ENCODE peak calls at places on chromosome 22, in eight cellular contexts. E, C, H, X, B, V, R and Y are unnamed samples.

GRCh38 chr22:36753120-36753802 is 22.7 kb downstream of the IFT27 start:
- DNase-seq in R (no peak), E (peak; percentile 59), H (no peak), C (no peak), V (no peak), B (no peak), X (no peak), Y (peak; percentile 74)

GRCh38 chr22:22907551-22908494 is 20.2 kb downstream of the IGLL5 start:
- DNase-seq in V (no peak), C (no peak), R (no peak), E (no peak), X (no peak), B (no peak), H (no peak), Y (no peak)

GRCh38 chr22:33519974-33520903 is 400.0 kb downstream of the LARGE1 start:
- DNase-seq in C (no peak), X (no peak), V (no peak), H (no peak), E (no peak), R (no peak), B (no peak), Y (no peak)

GRCh38 chr22:23832226-23833016 is 6.4 kb downstream of the DERL3 start:
- DNase-seq in H (no peak), C (no peak), X (no peak), B (peak; percentile 34), R (no peak), V (no peak), E (no peak), Y (no peak)

GRCh38 chr22:40443675-40444482 is 73.5 kb downstream of the SGSM3 start:
- DNase-seq in E (no peak), V (no peak), X (no peak), C (no peak), B (no peak), H (no peak), R (no peak), Y (no peak)

GRCh38 chr22:39292561-39293074 is 26.8 kb downstream of the RPL3 start:
- DNase-seq in C (peak; percentile 35), V (peak; percentile 92), B (peak; percentile 95), R (peak; percentile 90), X (peak; percentile 87), E (peak; percentile 56), H (peak; percentile 97), Y (peak; percentile 93)

GRCh38 chr22:39520874-39521857 is 804 bp downstream of the ATF4 start:
- DNase-seq in R (peak; percentile 86), X (peak; percentile 71), V (peak; percentile 77), C (no peak), B (peak; percentile 84), H (peak; percentile 84), E (peak; percentile 85), Y (no peak)

GRCh38 chr22:46741974-46742519 is 4.0 kb upstream of the CERK start:
- DNase-seq in E (no peak), B (no peak), H (no peak), V (no peak), R (no peak), X (no peak), C (no peak), Y (no peak)

GRCh38 chr22:38649841-38650522 is 6.2 kb downstream of the FAM227A start:
- DNase-seq in X (no peak), V (no peak), E (no peak), B (peak; percentile 1), R (no peak), H (no peak), C (no peak), Y (peak; percentile 18)

GRCh38 chr22:47132428-47132825 is 370.0 kb downstream of the TBC1D22A start:
- DNase-seq in X (no peak), V (no peak), R (no peak), H (no peak), C (no peak), B (no peak), E (no peak), Y (no peak)

GRCh38 chr22:42901790-42902508 is 44.9 kb upstream of the ARFGAP3 start:
- DNase-seq in H (no peak), V (no peak), R (no peak), C (no peak), X (no peak), E (no peak), B (no peak), Y (no peak)

GRCh38 chr22:36790648-36791047 is 14.7 kb upstream of the IFT27 start:
- DNase-seq in R (no peak), X (no peak), B (no peak), C (no peak), H (no peak), V (no peak), E (no peak), Y (no peak)

GRCh38 chr22:17431179-17431578 is 61.9 kb downstream of the CECR2 start:
- DNase-seq in H (no peak), R (no peak), E (no peak), X (peak; percentile 37), V (no peak), B (no peak), C (no peak), Y (peak; percentile 44)

GRCh38 chr22:27933186-27933983 is 14.3 kb upstream of the PITPNB start:
- DNase-seq in R (no peak), C (no peak), B (no peak), H (no peak), V (no peak), E (no peak), X (no peak), Y (no peak)

GRCh38 chr22:37368058-37368457 is 59.2 kb downstream of the ELFN2 start:
- DNase-seq in H (no peak), X (no peak), V (no peak), R (no peak), B (no peak), E (no peak), C (no peak), Y (no peak)

GRCh38 chr22:28813772-28814518 is 13.6 kb upstream of the XBP1 start:
- DNase-seq in R (peak; percentile 76), V (peak; percentile 83), H (no peak), C (no peak), B (peak; percentile 82), E (no peak), X (no peak), Y (no peak)

GRCh38 chr22:42745118-42745517 is 24.4 kb upstream of the A4GALT start:
- DNase-seq in X (peak; percentile 70), V (no peak), B (no peak), C (no peak), H (peak; percentile 47), E (peak; percentile 23), R (no peak), Y (peak; percentile 81)

GRCh38 chr22:30265851-30266444 is 703 bp downstream of the OSM start:
- DNase-seq in H (no peak), C (peak; percentile 51), R (peak; percentile 67), X (peak; percentile 33), B (peak; percentile 83), E (no peak), V (peak; percentile 68), Y (no peak)

GRCh38 chr22:30262917-30263741 is 3.5 kb downstream of the OSM start:
- DNase-seq in C (no peak), R (peak; percentile 77), B (peak; percentile 78), H (peak; percentile 70), X (peak; percentile 53), V (peak; percentile 80), E (peak; percentile 87), Y (peak; percentile 32)

GRCh38 chr22:30266445-30267381 is at the start of gene OSM:
- DNase-seq in C (no peak), E (no peak), X (no peak), B (peak; percentile 83), R (peak; percentile 69), V (peak; percentile 70), H (no peak), Y (no peak)

GRCh38 chr22:30263883-30264282 is 2.8 kb downstream of the OSM start:
- DNase-seq in H (no peak), C (no peak), R (no peak), V (no peak), E (no peak), X (no peak), B (no peak), Y (no peak)

DNA sequence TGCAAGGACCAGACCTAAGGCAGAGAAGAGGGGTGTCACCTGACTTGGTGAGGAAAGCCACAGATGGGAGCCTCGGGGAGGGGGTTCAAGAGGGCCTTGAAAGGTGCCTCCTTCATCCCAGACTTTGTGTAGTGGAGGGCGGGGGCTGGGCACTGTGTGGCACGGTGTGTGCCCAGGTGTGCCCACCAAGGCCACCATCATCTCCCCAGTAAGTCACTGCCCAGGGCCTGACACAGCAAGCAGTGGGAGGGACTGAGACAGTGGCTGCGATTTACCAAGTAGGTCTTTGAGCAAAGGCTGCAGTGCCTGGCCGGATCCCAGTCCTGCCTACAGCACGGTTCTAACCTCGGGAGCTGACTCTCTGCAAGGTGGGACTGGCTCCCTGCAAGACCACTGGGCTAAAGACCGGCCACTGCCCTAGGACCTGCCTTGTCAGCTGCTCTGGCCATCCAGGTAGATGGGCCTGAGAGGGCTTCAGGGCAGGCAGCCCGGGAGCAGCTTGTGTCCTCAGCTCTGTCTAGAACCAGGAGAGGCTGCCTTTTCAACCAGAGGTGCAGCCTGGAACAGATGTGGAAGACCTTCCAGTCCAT is 1.4 kb downstream of the OSM start:
- DNase-seq in H (no peak), V (no peak), R (no peak), C (no peak), E (no peak), X (no peak), B (no peak), Y (no peak)
- H3K4me3 ChIP-seq in H (no peak overlapping the region), V (no peak overlapping the region), R (no peak overlapping the region), C (peak overlapping the region; percentile 50), E (no peak overlapping the region), X (no peak overlapping the region), B (no peak overlapping the region), Y (no peak overlapping the region)

GRCh38 chr22:20298110-20298802 is 21.6 kb downstream of the DGCR6L start:
- DNase-seq in E (no peak), H (no peak), X (no peak), C (no peak), V (no peak), B (no peak), R (no peak), Y (no peak)
- H3K4me3 ChIP-seq in E (peak overlapping the region; percentile 54), H (no peak overlapping the region), X (no peak overlapping the region), C (peak overlapping the region; percentile 63), V (peak overlapping the region; percentile 58), B (peak overlapping the region; percentile 57), R (no peak overlapping the region), Y (peak overlapping the region; percentile 47)

GRCh38 chr22:50298937-50299656 is 8.3 kb downstream of the PLXNB2 start:
- DNase-seq in V (peak; percentile 58), H (no peak), B (no peak), X (no peak), E (no peak), R (no peak), C (no peak), Y (no peak)
- H3K4me3 ChIP-seq in V (peak overlapping the region; percentile 49), H (no peak overlapping the region), B (peak overlapping the region; percentile 75), X (no peak overlapping the region), E (peak overlapping the region; percentile 16), R (no peak overlapping the region), C (peak overlapping the region; percentile 65), Y (no peak overlapping the region)

DNA sequence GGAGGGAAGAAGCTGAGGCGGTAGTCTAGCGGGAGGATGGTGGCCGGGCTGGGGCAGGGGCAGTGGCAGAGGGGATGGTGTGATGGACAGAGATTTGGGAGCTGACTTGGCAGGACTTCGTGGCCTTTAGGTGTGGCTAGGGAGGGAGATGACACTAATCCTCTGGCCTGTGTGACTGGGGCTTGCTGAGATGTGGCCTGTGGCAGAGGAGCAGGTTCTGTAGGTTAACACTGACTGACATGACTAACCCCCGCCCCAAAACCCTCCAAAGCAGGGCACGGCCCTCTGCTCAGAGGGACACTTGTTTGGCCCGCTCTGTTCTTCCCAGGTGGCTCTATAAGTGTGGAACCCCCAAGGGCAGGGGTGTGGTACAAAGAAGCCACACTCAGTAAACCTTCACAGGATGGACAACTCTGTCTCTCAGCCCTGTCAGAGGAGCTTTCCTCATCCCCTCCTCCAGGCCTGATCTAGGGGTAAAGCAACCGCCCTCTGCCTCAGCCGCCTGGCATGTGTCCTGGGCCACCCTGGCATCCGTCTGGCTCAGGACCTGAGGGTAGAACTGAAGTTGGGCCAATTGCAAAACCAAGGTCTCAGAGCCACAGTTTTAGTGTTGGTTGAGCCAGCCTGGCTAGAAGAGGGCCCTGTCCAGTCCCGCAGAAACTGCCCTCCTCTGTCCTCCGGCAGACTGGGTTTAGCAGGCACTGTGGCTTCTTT is 15.6 kb downstream of the TOM1 start:
- DNase-seq in R (no peak), C (no peak), X (no peak), V (no peak), E (no peak), B (peak; percentile 88), H (no peak), Y (no peak)
- H3K4me3 ChIP-seq in R (no peak overlapping the region), C (no peak overlapping the region), X (no peak overlapping the region), V (no peak overlapping the region), E (no peak overlapping the region), B (no peak overlapping the region), H (no peak overlapping the region), Y (no peak overlapping the region)